ENCODE peak calls at places on chromosomes 12 and 14, in seven cellular contexts. F, J, V, Z, L, G and S are unnamed samples.

GRCh38 chr14:51219473-51220448 is 20.3 kb upstream of the TMX1 start:
- DNase-seq in F (no peak), J (peak; percentile 52), V (peak; percentile 16), Z (no peak), L (no peak), G (peak; percentile 57), S (peak; percentile 70)

GRCh38 chr12:59113831-59114273 is 193.5 kb upstream of the LRIG3 start:
- DNase-seq in F (peak; percentile 60), J (peak; percentile 91), V (peak; percentile 65), Z (peak; percentile 88), L (peak; percentile 46), G (peak; percentile 96), S (peak; percentile 87)

GRCh38 chr12:9104767-9105423 is 10.8 kb downstream of the A2M start:
- DNase-seq in F (no peak), J (no peak), V (no peak), Z (no peak), L (no peak), G (no peak), S (no peak)

GRCh38 chr12:124764870-124765570 is 98.6 kb downstream of the SCARB1 start:
- DNase-seq in F (peak; percentile 91), J (peak; percentile 43), V (peak; percentile 98), Z (no peak), L (no peak), G (no peak), S (peak; percentile 89)

GRCh38 chr14:21199611-21200570 is 44.0 kb upstream of the OR5AU1 start:
- DNase-seq in F (no peak), J (no peak), V (no peak), Z (no peak), L (no peak), G (no peak), S (peak; percentile 22)

GRCh38 chr12:106128526-106129430 is 10.0 kb downstream of the NUAK1 start:
- DNase-seq in F (no peak), J (no peak), V (no peak), Z (peak; percentile 74), L (no peak), G (peak; percentile 49), S (no peak)

GRCh38 chr12:66623455-66623854 is 55.4 kb downstream of the GRIP1 start:
- DNase-seq in F (peak; percentile 32), J (no peak), V (no peak), Z (no peak), L (no peak), G (no peak), S (peak; percentile 6)

GRCh38 chr12:14605401-14605989 is 37.8 kb upstream of the PLBD1 start:
- DNase-seq in F (no peak), J (no peak), V (no peak), Z (no peak), L (no peak), G (peak; percentile 19), S (peak; percentile 16)

GRCh38 chr12:27840229-27840999 is 60.4 kb upstream of the MANSC4 start:
- DNase-seq in F (no peak), J (no peak), V (no peak), Z (no peak), L (no peak), G (no peak), S (peak; percentile 44)

GRCh38 chr14:52131640-52132320 is 62.9 kb upstream of the NID2 start:
- DNase-seq in F (peak; percentile 79), J (peak; percentile 95), V (peak; percentile 75), Z (peak; percentile 86), L (peak; percentile 32), G (peak; percentile 93), S (peak; percentile 96)

GRCh38 chr12:32471601-32472001 is 72.2 kb downstream of the FGD4 start:
- DNase-seq in F (no peak), J (no peak), V (no peak), Z (no peak), L (no peak), G (no peak), S (peak; percentile 3)

GRCh38 chr12:25130741-25131188 is 64.2 kb downstream of the DNAI7 start:
- DNase-seq in F (peak; percentile 26), J (peak; percentile 66), V (peak; percentile 44), Z (no peak), L (peak; percentile 15), G (peak; percentile 75), S (peak; percentile 79)

GRCh38 chr14:35140718-35141581 is 18.6 kb downstream of the PRORP start:
- DNase-seq in F (no peak), J (no peak), V (no peak), Z (no peak), L (no peak), G (peak; percentile 31), S (peak; percentile 59)

DNA sequence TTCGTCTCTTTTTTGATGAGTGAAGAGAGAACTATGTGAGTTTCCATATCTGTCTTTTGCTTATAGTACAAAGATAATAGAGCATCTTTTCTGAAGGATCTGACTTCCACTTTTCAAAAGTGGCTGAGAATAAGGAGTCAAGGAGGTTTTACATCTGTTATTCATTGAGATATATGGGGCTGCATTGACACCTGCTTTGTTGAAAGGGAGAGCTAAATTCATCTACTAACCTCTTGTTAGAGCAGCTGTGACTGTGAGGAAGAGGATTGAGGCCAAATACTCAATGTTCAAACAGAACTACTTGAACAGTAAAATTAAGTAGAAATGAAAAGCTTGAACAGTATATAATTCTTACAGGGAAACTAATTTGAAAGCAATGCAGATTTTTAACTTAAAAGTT is 130.2 kb upstream of the ATP2B1 start:
- DNase-seq in F (no peak), J (no peak), V (no peak), Z (no peak), L (no peak), G (no peak), S (no peak)
- H2AFZ ChIP-seq in F (no peak overlapping the region), J (no peak overlapping the region), V (no peak overlapping the region), Z (no peak overlapping the region), L (no peak overlapping the region), G (no peak overlapping the region), S (no peak overlapping the region)

GRCh38 chr12:120230326-120230973 is 29.5 kb upstream of the RPLP0 start:
- DNase-seq in F (peak; percentile 81), J (peak; percentile 94), V (peak; percentile 95), Z (peak; percentile 98), L (peak; percentile 85), G (peak; percentile 100), S (peak; percentile 94)
- H3K4me2 ChIP-seq in F (peak overlapping the region; percentile 78), J (peak overlapping the region; percentile 80), V (peak overlapping the region; percentile 86), Z (peak overlapping the region; percentile 19), L (peak overlapping the region; percentile 78), G (peak overlapping the region; percentile 80), S (peak overlapping the region; percentile 78)

GRCh38 chr12:39878753-39879152 is 227.1 kb downstream of the SLC2A13 start:
- DNase-seq in F (no peak), J (no peak), V (no peak), Z (no peak), L (no peak), G (peak; percentile 32), S (no peak)

GRCh38 chr12:39883411-39883810 is 222.5 kb downstream of the SLC2A13 start:
- DNase-seq in F (no peak), J (no peak), V (no peak), Z (no peak), L (no peak), G (no peak), S (no peak)

GRCh38 chr12:39887824-39888223 is 218.1 kb downstream of the SLC2A13 start:
- DNase-seq in F (no peak), J (no peak), V (no peak), Z (no peak), L (no peak), G (no peak), S (no peak)

DNA sequence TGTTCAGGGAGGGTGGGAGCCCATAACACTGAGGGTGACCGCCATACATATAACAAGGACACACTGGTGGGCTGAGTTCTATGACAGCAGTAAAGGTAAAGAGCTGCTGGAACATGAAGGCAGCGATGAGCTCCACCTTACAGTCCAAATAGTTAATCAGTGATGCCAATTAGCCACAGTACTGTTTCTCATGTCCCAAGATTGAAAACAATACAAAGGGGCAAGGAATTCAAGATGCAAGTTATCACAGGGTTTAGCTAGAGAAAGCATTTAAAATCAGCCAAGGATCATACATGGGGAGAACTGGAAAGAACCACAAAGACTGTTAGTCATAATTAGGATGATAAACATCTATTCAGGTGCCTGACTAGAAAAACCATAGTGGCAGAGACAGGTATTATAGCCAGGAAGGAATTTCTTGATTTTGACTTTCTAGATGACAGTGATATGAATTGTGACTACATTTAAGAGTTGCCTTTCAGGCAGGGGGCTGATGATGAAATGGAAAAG is 221.2 kb downstream of the SLC2A13 start:
- DNase-seq in F (peak; percentile 65), J (no peak), V (no peak), Z (no peak), L (no peak), G (no peak), S (no peak)
- H3K79me2 ChIP-seq in F (no peaks in the 10 kb centered on the region), J (no peaks in the 10 kb centered on the region), V (no peaks in the 10 kb centered on the region), Z (no peaks in the 10 kb centered on the region), L (no peaks in the 10 kb centered on the region), G (no peaks in the 10 kb centered on the region), S (no peaks in the 10 kb centered on the region)

GRCh38 chr14:67620217-67620789 is 583 bp downstream of the ARG2 start:
- DNase-seq in F (peak; percentile 33), J (peak; percentile 50), V (no peak), Z (peak; percentile 58), L (no peak), G (peak; percentile 77), S (peak; percentile 48)

GRCh38 chr14:67619446-67620216 is at the start of gene ARG2:
- DNase-seq in F (peak; percentile 95), J (peak; percentile 100), V (peak; percentile 85), Z (peak; percentile 100), L (peak; percentile 95), G (peak; percentile 99), S (peak; percentile 99)

GRCh38 chr14:67627519-67627918 is 7.8 kb downstream of the ARG2 start:
- DNase-seq in F (no peak), J (no peak), V (no peak), Z (no peak), L (no peak), G (no peak), S (no peak)

GRCh38 chr14:67622675-67623074 is 3.0 kb downstream of the ARG2 start:
- DNase-seq in F (peak; percentile 59), J (peak; percentile 81), V (peak; percentile 79), Z (peak; percentile 73), L (peak; percentile 18), G (peak; percentile 77), S (peak; percentile 91)

GRCh38 chr14:67623114-67623513 is 3.4 kb downstream of the ARG2 start:
- DNase-seq in F (peak; percentile 90), J (peak; percentile 16), V (peak; percentile 42), Z (no peak), L (no peak), G (peak; percentile 42), S (peak; percentile 57)
- H2AFZ ChIP-seq in F (peak overlapping the region; percentile 66), J (no peak overlapping the region), V (peak overlapping the region; percentile 59), Z (no peak overlapping the region), L (peak overlapping the region; percentile 63), G (no peak overlapping the region), S (peak overlapping the region; percentile 79)